ENCODE peak calls at places on chromosomes 2 and 18, in six cellular contexts. Z is IMR-90, C is neuronal stem cell, V is H9, I is mesenchymal stem cell, H is H1. T is an unnamed sample.

GRCh38 chr18:8005870-8006269 is 438.8 kb downstream of the PTPRM start:
- DNase-seq in Z (no peak), C (no peak), V (no peak), I (no peak), H (no peak), T (no peak)

GRCh38 chr18:2707559-2708168 is 52.1 kb downstream of the SMCHD1 start:
- DNase-seq in Z (no peak), C (no peak), V (no peak), I (no peak), H (no peak), T (no peak)

GRCh38 chr2:134674687-134675086 is 44.1 kb downstream of the TMEM163 start:
- DNase-seq in Z (no peak), C (no peak), V (peak; percentile 6), I (no peak), H (no peak), T (no peak)

GRCh38 chr18:64919971-64920370 is 771.1 kb upstream of the LINC00305 start:
- DNase-seq in Z (no peak), C (no peak), V (no peak), I (no peak), H (no peak), T (no peak)

GRCh38 chr2:168848220-168848619 is 42.0 kb downstream of the SPC25 start:
- DNase-seq in Z (no peak), C (no peak), V (no peak), I (no peak), H (no peak), T (peak; percentile 4)

GRCh38 chr2:165450141-165450540 is 19.4 kb upstream of the CSRNP3 start:
- DNase-seq in Z (no peak), C (no peak), V (no peak), I (no peak), H (no peak), T (no peak)

GRCh38 chr18:52343138-52343537 is 3.1 kb downstream of the DCC start:
- DNase-seq in Z (peak; percentile 2), C (no peak), V (no peak), I (no peak), H (no peak), T (peak; percentile 65)

GRCh38 chr18:12434541-12434929 is 26.8 kb downstream of the PRELID3A start:
- DNase-seq in Z (no peak), C (no peak), V (no peak), I (no peak), H (no peak), T (no peak)

GRCh38 chr2:26752636-26753035 is 11.4 kb upstream of the SLC35F6 start:
- DNase-seq in Z (no peak), C (no peak), V (no peak), I (no peak), H (no peak), T (peak; percentile 71)

GRCh38 chr2:70070557-70071268 is 16.6 kb upstream of the PCBP1 start:
- DNase-seq in Z (peak; percentile 90), C (peak; percentile 76), V (peak; percentile 75), I (peak; percentile 93), H (no peak), T (peak; percentile 92)

GRCh38 chr18:23743733-23744333 is 54.6 kb downstream of the LAMA3 start:
- DNase-seq in Z (no peak), C (no peak), V (no peak), I (no peak), H (no peak), T (peak; percentile 24)

GRCh38 chr2:70515938-70516337 is 37.7 kb downstream of the TGFA start:
- DNase-seq in Z (no peak), C (no peak), V (no peak), I (no peak), H (no peak), T (no peak)

GRCh38 chr2:151959203-151959602 is 131.0 kb upstream of the ARL5A start:
- DNase-seq in Z (no peak), C (no peak), V (no peak), I (no peak), H (no peak), T (no peak)

GRCh38 chr2:52794611-52795010 is 973.0 kb upstream of the CHAC2 start:
- DNase-seq in Z (no peak), C (no peak), V (no peak), I (no peak), H (no peak), T (no peak)

GRCh38 chr2:127217470-127218325 is 2.4 kb downstream of the CYP27C1 start:
- DNase-seq in Z (no peak), C (no peak), V (peak; percentile 67), I (peak; percentile 45), H (no peak), T (peak; percentile 80)

GRCh38 chr2:189287982-189288494 is 108.5 kb upstream of the COL5A2 start:
- DNase-seq in Z (peak; percentile 91), C (peak; percentile 56), V (no peak), I (peak; percentile 85), H (no peak), T (peak; percentile 89)

GRCh38 chr2:17520761-17521160 is 2.5 kb upstream of the RAD51AP2 start:
- DNase-seq in Z (no peak), C (no peak), V (no peak), I (no peak), H (no peak), T (no peak)

GRCh38 chr2:98474979-98475632 is 30.4 kb downstream of the INPP4A start:
- DNase-seq in Z (no peak), C (no peak), V (no peak), I (no peak), H (no peak), T (no peak)

GRCh38 chr2:70043252-70043875 is 43.9 kb upstream of the PCBP1 start:
- DNase-seq in Z (no peak), C (no peak), V (no peak), I (no peak), H (no peak), T (no peak)

GRCh38 chr2:186639939-186640338 is 50.1 kb downstream of the ITGAV start:
- DNase-seq in Z (no peak), C (no peak), V (no peak), I (no peak), H (no peak), T (no peak)

GRCh38 chr2:8101614-8102277 is 580.1 kb upstream of the ID2 start:
- DNase-seq in Z (no peak), C (no peak), V (no peak), I (no peak), H (no peak), T (no peak)

GRCh38 chr2:112889976-112890375 is 21.0 kb upstream of the IL37 start:
- DNase-seq in Z (no peak), C (no peak), V (no peak), I (no peak), H (no peak), T (no peak)

GRCh38 chr2:191020742-191021381 is 6.9 kb upstream of the STAT1 start:
- DNase-seq in Z (peak; percentile 93), C (no peak), V (no peak), I (peak; percentile 96), H (no peak), T (no peak)

GRCh38 chr2:240886678-240887574 is 9.0 kb downstream of the MAB21L4 start:
- DNase-seq in Z (no peak), C (no peak), V (no peak), I (no peak), H (no peak), T (no peak)

GRCh38 chr2:86751778-86752177 is 31.7 kb downstream of the RMND5A start:
- DNase-seq in Z (no peak), C (no peak), V (no peak), I (no peak), H (no peak), T (no peak)
- H4K8ac ChIP-seq in Z (no peak overlapping the region), C (no peak overlapping the region), V (no peak overlapping the region), I (no peak overlapping the region), H (no peak overlapping the region), T (no peak overlapping the region)

DNA sequence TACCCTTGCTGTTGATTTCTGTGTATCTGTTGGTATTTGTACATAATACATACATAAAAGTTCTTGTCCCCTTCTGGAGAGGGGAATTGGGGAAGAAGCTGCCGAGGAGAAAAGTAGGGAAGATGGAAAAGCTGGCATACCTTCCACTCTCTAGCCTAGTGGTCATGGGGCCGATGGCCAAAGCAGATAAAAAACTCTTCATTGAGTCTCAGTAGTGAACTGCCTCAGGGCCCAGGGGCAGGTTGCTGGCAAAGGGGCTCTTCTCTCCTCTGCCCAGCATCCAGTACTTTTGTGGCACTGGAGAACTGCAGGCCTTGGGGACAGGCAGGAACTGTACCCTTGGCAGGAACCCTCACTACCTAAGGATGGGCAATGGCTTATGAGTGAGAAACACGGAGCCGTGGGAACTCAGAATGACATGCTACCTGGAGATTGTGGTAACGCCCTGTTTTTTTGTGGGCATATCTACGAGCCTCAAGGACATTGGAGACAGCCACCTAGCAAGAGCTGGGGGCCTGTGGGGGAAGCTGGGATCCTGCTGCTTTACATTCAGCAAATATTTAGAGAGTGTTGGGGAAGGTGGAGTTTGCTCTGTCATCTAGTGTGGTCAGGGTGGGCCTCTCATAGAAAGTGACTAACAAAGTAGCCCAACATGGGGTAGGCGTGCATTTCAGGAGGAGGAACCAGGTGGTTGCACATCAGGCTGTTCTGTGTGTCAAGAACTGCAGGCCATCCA is 22.6 kb upstream of the ITGB6 start:
- DNase-seq in Z (no peak), C (no peak), V (no peak), I (no peak), H (no peak), T (no peak)
- H4K8ac ChIP-seq in Z (peak overlapping the region; percentile 82), C (no peak overlapping the region), V (no peak overlapping the region), I (peak overlapping the region; percentile 10), H (no peak overlapping the region), T (no peak overlapping the region)

GRCh38 chr2:145304501-145304900 is 784.6 kb upstream of the ZEB2 start:
- DNase-seq in Z (no peak), C (peak; percentile 77), V (no peak), I (no peak), H (no peak), T (peak; percentile 80)

GRCh38 chr2:145305854-145306253 is 785.9 kb upstream of the ZEB2 start:
- DNase-seq in Z (no peak), C (no peak), V (no peak), I (no peak), H (no peak), T (no peak)
- H4K8ac ChIP-seq in Z (no peak overlapping the region), C (no peak overlapping the region), V (no peak overlapping the region), I (no peak overlapping the region), H (no peak overlapping the region), T (no peak overlapping the region)

DNA sequence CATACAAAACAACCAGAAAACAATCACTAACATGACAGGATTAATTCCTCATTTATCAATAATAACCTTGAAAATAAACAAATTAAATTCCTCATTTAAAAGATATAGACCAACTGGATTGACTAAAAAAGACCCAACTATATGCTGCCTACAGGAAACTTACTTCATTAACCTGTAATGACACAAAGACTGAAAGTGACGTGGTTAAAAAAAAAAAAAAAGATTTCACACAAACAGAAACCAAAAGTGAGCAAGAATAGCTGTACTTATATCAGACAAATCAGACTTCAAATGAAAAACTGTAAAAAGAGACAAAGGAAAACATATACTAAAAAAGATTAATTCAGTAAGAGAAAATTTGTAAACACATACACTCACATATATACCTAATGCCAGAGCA is 201.2 kb downstream of the CCDC178 start:
- DNase-seq in Z (no peak), C (no peak), V (no peak), I (no peak), H (no peak), T (no peak)
- H4K8ac ChIP-seq in Z (no peak overlapping the region), C (no peak overlapping the region), V (no peak overlapping the region), I (no peak overlapping the region), H (no peak overlapping the region), T (no peak overlapping the region)

T was measured in mesendoderm.